ENCODE peak calls at places on chromosomes 13 and 19, in eight cellular contexts. One of them, this sample, is unnamed.

GRCh38 chr13:97243915-97244820 is 22.0 kb downstream of the MBNL2 start:
- DNase-seq in stromal cell of bone marrow: no peak
- DNase-seq in activated CD4-positive, alpha-beta T cell treated with anti-CD3 and anti-CD28 coated beads for 24 hours: no peak
- DNase-seq in stimulated activated CD4-positive, alpha-beta T cell treated with anti-CD3 and anti-CD28 coated beads, Interleukin-15, amount 100 ng/mL, for 24 hours: no peak
- DNase-seq in activated T-helper 9 cell treated with anti-CD3 and anti-CD28 coated beads, Interleukin-2, amount 50 U/mL, for 16 hours: no peak
- DNase-seq in Calu3: no peak
- DNase-seq in endothelial cell: no peak
- DNase-seq in breast epithelium: no peak
- DNase-seq in this sample: no peak

GRCh38 chr13:25210842-25211241 is 38.8 kb upstream of the AMER2 start:
- DNase-seq in Calu3: no peak
- DNase-seq in endothelial cell: no peak
- DNase-seq in activated CD4-positive, alpha-beta T cell treated with anti-CD3 and anti-CD28 coated beads for 24 hours: no peak
- DNase-seq in stromal cell of bone marrow: no peak
- DNase-seq in activated T-helper 9 cell treated with anti-CD3 and anti-CD28 coated beads, Interleukin-2, amount 50 U/mL, for 16 hours: no peak
- DNase-seq in breast epithelium: no peak
- DNase-seq in stimulated activated CD4-positive, alpha-beta T cell treated with anti-CD3 and anti-CD28 coated beads, Interleukin-15, amount 100 ng/mL, for 24 hours: no peak
- DNase-seq in this sample: no peak

GRCh38 chr19:10812902-10813404 is 23.1 kb downstream of the TMED1 start:
- DNase-seq in endothelial cell: no peak
- DNase-seq in stimulated activated CD4-positive, alpha-beta T cell treated with anti-CD3 and anti-CD28 coated beads, Interleukin-15, amount 100 ng/mL, for 24 hours: peak
- DNase-seq in activated CD4-positive, alpha-beta T cell treated with anti-CD3 and anti-CD28 coated beads for 24 hours: no peak
- DNase-seq in breast epithelium: no peak
- DNase-seq in activated T-helper 9 cell treated with anti-CD3 and anti-CD28 coated beads, Interleukin-2, amount 50 U/mL, for 16 hours: no peak
- DNase-seq in Calu3: no peak
- DNase-seq in stromal cell of bone marrow: peak
- DNase-seq in this sample: peak

GRCh38 chr19:8702350-8702749 is 3.8 kb upstream of the ACTL9 start:
- DNase-seq in activated T-helper 9 cell treated with anti-CD3 and anti-CD28 coated beads, Interleukin-2, amount 50 U/mL, for 16 hours: peak
- DNase-seq in stimulated activated CD4-positive, alpha-beta T cell treated with anti-CD3 and anti-CD28 coated beads, Interleukin-15, amount 100 ng/mL, for 24 hours: peak
- DNase-seq in activated CD4-positive, alpha-beta T cell treated with anti-CD3 and anti-CD28 coated beads for 24 hours: peak
- DNase-seq in stromal cell of bone marrow: no peak
- DNase-seq in breast epithelium: no peak
- DNase-seq in endothelial cell: no peak
- DNase-seq in Calu3: no peak
- DNase-seq in this sample: peak

GRCh38 chr13:86020350-86021002 is 221.3 kb upstream of the SLITRK6 start:
- DNase-seq in activated T-helper 9 cell treated with anti-CD3 and anti-CD28 coated beads, Interleukin-2, amount 50 U/mL, for 16 hours: no peak
- DNase-seq in stimulated activated CD4-positive, alpha-beta T cell treated with anti-CD3 and anti-CD28 coated beads, Interleukin-15, amount 100 ng/mL, for 24 hours: no peak
- DNase-seq in endothelial cell: no peak
- DNase-seq in Calu3: no peak
- DNase-seq in activated CD4-positive, alpha-beta T cell treated with anti-CD3 and anti-CD28 coated beads for 24 hours: no peak
- DNase-seq in breast epithelium: no peak
- DNase-seq in stromal cell of bone marrow: no peak
- DNase-seq in this sample: no peak

GRCh38 chr13:66154354-66154753 is 1075.8 kb downstream of the PCDH9 start:
- DNase-seq in breast epithelium: no peak
- DNase-seq in Calu3: no peak
- DNase-seq in stromal cell of bone marrow: no peak
- DNase-seq in stimulated activated CD4-positive, alpha-beta T cell treated with anti-CD3 and anti-CD28 coated beads, Interleukin-15, amount 100 ng/mL, for 24 hours: no peak
- DNase-seq in activated T-helper 9 cell treated with anti-CD3 and anti-CD28 coated beads, Interleukin-2, amount 50 U/mL, for 16 hours: no peak
- DNase-seq in activated CD4-positive, alpha-beta T cell treated with anti-CD3 and anti-CD28 coated beads for 24 hours: no peak
- DNase-seq in endothelial cell: no peak
- DNase-seq in this sample: no peak

GRCh38 chr13:34034411-34034810 is 216.5 kb downstream of the RFC3 start:
- DNase-seq in breast epithelium: no peak
- DNase-seq in Calu3: no peak
- DNase-seq in activated CD4-positive, alpha-beta T cell treated with anti-CD3 and anti-CD28 coated beads for 24 hours: no peak
- DNase-seq in endothelial cell: no peak
- DNase-seq in activated T-helper 9 cell treated with anti-CD3 and anti-CD28 coated beads, Interleukin-2, amount 50 U/mL, for 16 hours: no peak
- DNase-seq in stromal cell of bone marrow: no peak
- DNase-seq in stimulated activated CD4-positive, alpha-beta T cell treated with anti-CD3 and anti-CD28 coated beads, Interleukin-15, amount 100 ng/mL, for 24 hours: no peak
- DNase-seq in this sample: no peak

GRCh38 chr19:4374451-4375163 is 25.7 kb downstream of the SH3GL1 start:
- DNase-seq in endothelial cell: no peak
- DNase-seq in stromal cell of bone marrow: peak
- DNase-seq in activated T-helper 9 cell treated with anti-CD3 and anti-CD28 coated beads, Interleukin-2, amount 50 U/mL, for 16 hours: no peak
- DNase-seq in Calu3: peak
- DNase-seq in activated CD4-positive, alpha-beta T cell treated with anti-CD3 and anti-CD28 coated beads for 24 hours: no peak
- DNase-seq in stimulated activated CD4-positive, alpha-beta T cell treated with anti-CD3 and anti-CD28 coated beads, Interleukin-15, amount 100 ng/mL, for 24 hours: no peak
- DNase-seq in breast epithelium: no peak
- DNase-seq in this sample: no peak

GRCh38 chr13:97125810-97126738 is 96.1 kb upstream of the MBNL2 start:
- DNase-seq in stimulated activated CD4-positive, alpha-beta T cell treated with anti-CD3 and anti-CD28 coated beads, Interleukin-15, amount 100 ng/mL, for 24 hours: peak
- DNase-seq in activated T-helper 9 cell treated with anti-CD3 and anti-CD28 coated beads, Interleukin-2, amount 50 U/mL, for 16 hours: no peak
- DNase-seq in Calu3: no peak
- DNase-seq in stromal cell of bone marrow: no peak
- DNase-seq in activated CD4-positive, alpha-beta T cell treated with anti-CD3 and anti-CD28 coated beads for 24 hours: no peak
- DNase-seq in endothelial cell: no peak
- DNase-seq in breast epithelium: no peak
- DNase-seq in this sample: peak

GRCh38 chr13:43815204-43815603 is 28.4 kb upstream of the ENOX1 start:
- DNase-seq in activated T-helper 9 cell treated with anti-CD3 and anti-CD28 coated beads, Interleukin-2, amount 50 U/mL, for 16 hours: no peak
- DNase-seq in activated CD4-positive, alpha-beta T cell treated with anti-CD3 and anti-CD28 coated beads for 24 hours: no peak
- DNase-seq in stromal cell of bone marrow: peak
- DNase-seq in stimulated activated CD4-positive, alpha-beta T cell treated with anti-CD3 and anti-CD28 coated beads, Interleukin-15, amount 100 ng/mL, for 24 hours: no peak
- DNase-seq in Calu3: no peak
- DNase-seq in breast epithelium: no peak
- DNase-seq in endothelial cell: no peak
- DNase-seq in this sample: no peak

GRCh38 chr19:3178377-3178972 is at the start of gene S1PR4:
- DNase-seq in breast epithelium: no peak
- DNase-seq in activated CD4-positive, alpha-beta T cell treated with anti-CD3 and anti-CD28 coated beads for 24 hours: peak
- DNase-seq in endothelial cell: no peak
- DNase-seq in activated T-helper 9 cell treated with anti-CD3 and anti-CD28 coated beads, Interleukin-2, amount 50 U/mL, for 16 hours: peak
- DNase-seq in stromal cell of bone marrow: no peak
- DNase-seq in Calu3: no peak
- DNase-seq in stimulated activated CD4-positive, alpha-beta T cell treated with anti-CD3 and anti-CD28 coated beads, Interleukin-15, amount 100 ng/mL, for 24 hours: peak
- DNase-seq in this sample: peak

GRCh38 chr13:72911988-72912387 is 130.1 kb downstream of the PIBF1 start:
- DNase-seq in breast epithelium: no peak
- DNase-seq in stromal cell of bone marrow: no peak
- DNase-seq in activated CD4-positive, alpha-beta T cell treated with anti-CD3 and anti-CD28 coated beads for 24 hours: no peak
- DNase-seq in Calu3: no peak
- DNase-seq in stimulated activated CD4-positive, alpha-beta T cell treated with anti-CD3 and anti-CD28 coated beads, Interleukin-15, amount 100 ng/mL, for 24 hours: no peak
- DNase-seq in endothelial cell: no peak
- DNase-seq in activated T-helper 9 cell treated with anti-CD3 and anti-CD28 coated beads, Interleukin-2, amount 50 U/mL, for 16 hours: no peak
- DNase-seq in this sample: no peak

GRCh38 chr13:113090415-113090770 is 15.2 kb upstream of the F7 start:
- DNase-seq in Calu3: no peak
- DNase-seq in activated CD4-positive, alpha-beta T cell treated with anti-CD3 and anti-CD28 coated beads for 24 hours: no peak
- DNase-seq in stromal cell of bone marrow: no peak
- DNase-seq in endothelial cell: no peak
- DNase-seq in breast epithelium: no peak
- DNase-seq in stimulated activated CD4-positive, alpha-beta T cell treated with anti-CD3 and anti-CD28 coated beads, Interleukin-15, amount 100 ng/mL, for 24 hours: no peak
- DNase-seq in activated T-helper 9 cell treated with anti-CD3 and anti-CD28 coated beads, Interleukin-2, amount 50 U/mL, for 16 hours: no peak
- DNase-seq in this sample: no peak

GRCh38 chr19:12555456-12555930 is 4.2 kb upstream of the ZNF564 start:
- DNase-seq in breast epithelium: no peak
- DNase-seq in endothelial cell: no peak
- DNase-seq in activated T-helper 9 cell treated with anti-CD3 and anti-CD28 coated beads, Interleukin-2, amount 50 U/mL, for 16 hours: no peak
- DNase-seq in Calu3: no peak
- DNase-seq in activated CD4-positive, alpha-beta T cell treated with anti-CD3 and anti-CD28 coated beads for 24 hours: no peak
- DNase-seq in stromal cell of bone marrow: no peak
- DNase-seq in stimulated activated CD4-positive, alpha-beta T cell treated with anti-CD3 and anti-CD28 coated beads, Interleukin-15, amount 100 ng/mL, for 24 hours: no peak
- DNase-seq in this sample: no peak

GRCh38 chr13:27053902-27054595 is 117.6 kb downstream of the USP12 start:
- DNase-seq in activated CD4-positive, alpha-beta T cell treated with anti-CD3 and anti-CD28 coated beads for 24 hours: no peak
- DNase-seq in stromal cell of bone marrow: peak
- DNase-seq in breast epithelium: no peak
- DNase-seq in Calu3: no peak
- DNase-seq in endothelial cell: no peak
- DNase-seq in stimulated activated CD4-positive, alpha-beta T cell treated with anti-CD3 and anti-CD28 coated beads, Interleukin-15, amount 100 ng/mL, for 24 hours: no peak
- DNase-seq in activated T-helper 9 cell treated with anti-CD3 and anti-CD28 coated beads, Interleukin-2, amount 50 U/mL, for 16 hours: no peak
- DNase-seq in this sample: no peak

GRCh38 chr19:34508540-34508939 is 27.0 kb downstream of the WTIP start:
- DNase-seq in stimulated activated CD4-positive, alpha-beta T cell treated with anti-CD3 and anti-CD28 coated beads, Interleukin-15, amount 100 ng/mL, for 24 hours: no peak
- DNase-seq in Calu3: no peak
- DNase-seq in activated T-helper 9 cell treated with anti-CD3 and anti-CD28 coated beads, Interleukin-2, amount 50 U/mL, for 16 hours: no peak
- DNase-seq in endothelial cell: no peak
- DNase-seq in activated CD4-positive, alpha-beta T cell treated with anti-CD3 and anti-CD28 coated beads for 24 hours: no peak
- DNase-seq in breast epithelium: peak
- DNase-seq in stromal cell of bone marrow: no peak
- DNase-seq in this sample: no peak

GRCh38 chr13:30841161-30841560 is 64.9 kb upstream of the MEDAG start:
- DNase-seq in Calu3: no peak
- DNase-seq in activated CD4-positive, alpha-beta T cell treated with anti-CD3 and anti-CD28 coated beads for 24 hours: no peak
- DNase-seq in endothelial cell: no peak
- DNase-seq in breast epithelium: no peak
- DNase-seq in activated T-helper 9 cell treated with anti-CD3 and anti-CD28 coated beads, Interleukin-2, amount 50 U/mL, for 16 hours: no peak
- DNase-seq in stromal cell of bone marrow: no peak
- DNase-seq in stimulated activated CD4-positive, alpha-beta T cell treated with anti-CD3 and anti-CD28 coated beads, Interleukin-15, amount 100 ng/mL, for 24 hours: no peak
- DNase-seq in this sample: no peak

GRCh38 chr13:44013666-44014291 is 134.1 kb downstream of the LACC1 start:
- DNase-seq in Calu3: no peak
- DNase-seq in stromal cell of bone marrow: peak
- DNase-seq in breast epithelium: no peak
- DNase-seq in activated T-helper 9 cell treated with anti-CD3 and anti-CD28 coated beads, Interleukin-2, amount 50 U/mL, for 16 hours: no peak
- DNase-seq in activated CD4-positive, alpha-beta T cell treated with anti-CD3 and anti-CD28 coated beads for 24 hours: no peak
- DNase-seq in stimulated activated CD4-positive, alpha-beta T cell treated with anti-CD3 and anti-CD28 coated beads, Interleukin-15, amount 100 ng/mL, for 24 hours: no peak
- DNase-seq in endothelial cell: no peak
- DNase-seq in this sample: no peak

GRCh38 chr19:50461066-50461875 is 15.0 kb upstream of the EMC10 start:
- DNase-seq in endothelial cell: peak
- DNase-seq in Calu3: peak
- DNase-seq in activated T-helper 9 cell treated with anti-CD3 and anti-CD28 coated beads, Interleukin-2, amount 50 U/mL, for 16 hours: peak
- DNase-seq in activated CD4-positive, alpha-beta T cell treated with anti-CD3 and anti-CD28 coated beads for 24 hours: peak
- DNase-seq in stromal cell of bone marrow: peak
- DNase-seq in breast epithelium: peak
- DNase-seq in stimulated activated CD4-positive, alpha-beta T cell treated with anti-CD3 and anti-CD28 coated beads, Interleukin-15, amount 100 ng/mL, for 24 hours: peak
- DNase-seq in this sample: peak

GRCh38 chr13:99434258-99434788 is 66.9 kb upstream of the TM9SF2 start:
- DNase-seq in activated T-helper 9 cell treated with anti-CD3 and anti-CD28 coated beads, Interleukin-2, amount 50 U/mL, for 16 hours: peak
- DNase-seq in breast epithelium: no peak
- DNase-seq in Calu3: no peak
- DNase-seq in endothelial cell: no peak
- DNase-seq in stromal cell of bone marrow: no peak
- DNase-seq in activated CD4-positive, alpha-beta T cell treated with anti-CD3 and anti-CD28 coated beads for 24 hours: peak
- DNase-seq in stimulated activated CD4-positive, alpha-beta T cell treated with anti-CD3 and anti-CD28 coated beads, Interleukin-15, amount 100 ng/mL, for 24 hours: peak
- DNase-seq in this sample: peak

GRCh38 chr13:50892162-50892944 is 17.2 kb upstream of the RNASEH2B start:
- DNase-seq in activated T-helper 9 cell treated with anti-CD3 and anti-CD28 coated beads, Interleukin-2, amount 50 U/mL, for 16 hours: no peak
- DNase-seq in Calu3: no peak
- DNase-seq in breast epithelium: no peak
- DNase-seq in endothelial cell: no peak
- DNase-seq in activated CD4-positive, alpha-beta T cell treated with anti-CD3 and anti-CD28 coated beads for 24 hours: no peak
- DNase-seq in stromal cell of bone marrow: no peak
- DNase-seq in stimulated activated CD4-positive, alpha-beta T cell treated with anti-CD3 and anti-CD28 coated beads, Interleukin-15, amount 100 ng/mL, for 24 hours: peak
- DNase-seq in this sample: peak